ENCODE peak calls at places on chromosomes 16 and 17, in six cellular contexts. H, Y, X, M, K and J are unnamed samples.

GRCh38 chr17:81487487-81488275 is 24.9 kb downstream of the ACTG1 start:
- DNase-seq in H (peak; percentile 75), Y (peak; percentile 62), X (no peak), M (peak; percentile 89), K (peak; percentile 91), J (no peak)

GRCh38 chr16:67884684-67885083 is at the start of gene NRN1L:
- DNase-seq in H (peak; percentile 96), Y (peak; percentile 91), X (no peak), M (peak; percentile 94), K (peak; percentile 91), J (peak; percentile 85)

GRCh38 chr16:80804451-80805383 is at the start of gene CDYL2:
- DNase-seq in H (no peak), Y (peak; percentile 19), X (no peak), M (peak; percentile 62), K (peak; percentile 73), J (peak; percentile 23)

GRCh38 chr17:48181653-48182052 is 74.1 kb downstream of the SNX11 start:
- DNase-seq in H (no peak), Y (peak; percentile 25), X (no peak), M (no peak), K (peak; percentile 30), J (no peak)

GRCh38 chr17:20987511-20987910 is 55.3 kb downstream of the USP22 start:
- DNase-seq in H (no peak), Y (no peak), X (no peak), M (no peak), K (no peak), J (no peak)

GRCh38 chr16:72256398-72257048 is 84.6 kb upstream of the PMFBP1 start:
- DNase-seq in H (no peak), Y (peak; percentile 66), X (no peak), M (no peak), K (no peak), J (peak; percentile 71)

GRCh38 chr17:80792373-80792781 is 199.3 kb upstream of the CHMP6 start:
- DNase-seq in H (no peak), Y (peak; percentile 72), X (no peak), M (no peak), K (no peak), J (no peak)

GRCh38 chr16:84138500-84138823 is 6.5 kb downstream of the HSDL1 start:
- DNase-seq in H (no peak), Y (no peak), X (no peak), M (no peak), K (no peak), J (no peak)

GRCh38 chr17:75891022-75891604 is 5.6 kb downstream of the TRIM65 start:
- DNase-seq in H (no peak), Y (no peak), X (no peak), M (no peak), K (no peak), J (no peak)

GRCh38 chr16:82192665-82193064 is 22.6 kb upstream of the MPHOSPH6 start:
- DNase-seq in H (no peak), Y (peak; percentile 62), X (no peak), M (no peak), K (no peak), J (peak; percentile 32)

GRCh38 chr16:25157476-25157875 is 45.9 kb downstream of the LCMT1 start:
- DNase-seq in H (no peak), Y (no peak), X (no peak), M (no peak), K (no peak), J (no peak)

GRCh38 chr16:15403392-15403995 is 7.9 kb downstream of the MPV17L start:
- DNase-seq in H (no peak), Y (no peak), X (no peak), M (no peak), K (no peak), J (no peak)

GRCh38 chr16:85005278-85006069 is 5.9 kb downstream of the ZDHHC7 start:
- DNase-seq in H (no peak), Y (no peak), X (no peak), M (no peak), K (no peak), J (no peak)

GRCh38 chr17:34703533-34703932 is 124.2 kb downstream of the TMEM132E start:
- DNase-seq in H (no peak), Y (peak; percentile 25), X (no peak), M (peak; percentile 41), K (peak; percentile 93), J (no peak)

GRCh38 chr16:72800524-72800923 is 247.4 kb downstream of the ZFHX3 start:
- DNase-seq in H (no peak), Y (no peak), X (no peak), M (no peak), K (no peak), J (no peak)

GRCh38 chr16:82136956-82137818 is 32.8 kb downstream of the MPHOSPH6 start:
- DNase-seq in H (no peak), Y (peak; percentile 37), X (no peak), M (no peak), K (no peak), J (no peak)

GRCh38 chr17:6426356-6427101 is 8.4 kb downstream of the AIPL1 start:
- DNase-seq in H (no peak), Y (no peak), X (no peak), M (no peak), K (no peak), J (no peak)

GRCh38 chr17:73196500-73196899 is 3.6 kb downstream of the COG1 start:
- DNase-seq in H (peak; percentile 34), Y (peak; percentile 38), X (no peak), M (no peak), K (peak; percentile 33), J (no peak)

GRCh38 chr16:64933890-64934289 is 188.0 kb downstream of the CDH11 start:
- DNase-seq in H (peak; percentile 11), Y (peak; percentile 8), X (no peak), M (peak; percentile 60), K (no peak), J (no peak)

GRCh38 chr16:48498761-48499600 is 111.0 kb downstream of the N4BP1 start:
- DNase-seq in H (no peak), Y (peak; percentile 96), X (no peak), M (peak; percentile 50), K (peak; percentile 30), J (peak; percentile 39)

GRCh38 chr16:57669476-57670162 is 1.5 kb downstream of the ADGRG3 start:
- DNase-seq in H (no peak), Y (no peak), X (no peak), M (peak; percentile 17), K (no peak), J (no peak)

GRCh38 chr16:58614212-58614611 is 15.4 kb downstream of the CNOT1 start:
- DNase-seq in H (no peak), Y (peak; percentile 69), X (no peak), M (no peak), K (no peak), J (peak; percentile 44)

GRCh38 chr17:41998497-41998896 is 18.7 kb downstream of the DNAJC7 start:
- DNase-seq in H (no peak), Y (no peak), X (no peak), M (no peak), K (no peak), J (no peak)

GRCh38 chr16:4372578-4373355 is 1.1 kb downstream of the VASN start:
- DNase-seq in H (no peak), Y (no peak), X (no peak), M (peak; percentile 63), K (no peak), J (no peak)

GRCh38 chr16:11796227-11797165 is 562 bp downstream of the ZC3H7A start:
- DNase-seq in H (peak; percentile 43), Y (peak; percentile 60), X (no peak), M (peak; percentile 81), K (peak; percentile 61), J (no peak)

GRCh38 chr17:36198831-36199465 is 2.4 kb upstream of the CCL3L1 start:
- DNase-seq in H (no peak), Y (no peak), X (no peak), M (no peak), K (no peak), J (no peak)

GRCh38 chr17:66304304-66305174 is 2.1 kb downstream of the PRKCA start:
- DNase-seq in H (no peak), Y (peak; percentile 39), X (no peak), M (no peak), K (no peak), J (no peak)